ENCODE peak calls at places on chromosomes 2 and 18, in seven cellular contexts. O is cardiac fibroblast, H is choroid plexus epithelial cell, E is right lobe of liver, W is psoas muscle, L is BJ, V is PC-3. A is an unnamed sample.

GRCh38 chr2:61943251-61943650 is 37.8 kb downstream of the COMMD1 start:
- DNase-seq in L (no peak), H (no peak), V (peak), W (no peak), O (no peak), E (no peak), A (no peak)

GRCh38 chr2:23548143-23548769 is 163.3 kb downstream of the KLHL29 start:
- DNase-seq in H (peak), E (no peak), O (no peak), V (no peak), W (no peak), L (no peak), A (no peak)

GRCh38 chr2:65353927-65354326 is 78.5 kb downstream of the SPRED2 start:
- DNase-seq in E (no peak), L (no peak), H (no peak), W (no peak), V (no peak), O (no peak), A (no peak)

GRCh38 chr2:86393521-86394490 is 47.4 kb upstream of the KDM3A start:
- DNase-seq in L (no peak), W (no peak), H (peak), O (peak), E (no peak), V (peak), A (peak)

GRCh38 chr2:144357623-144358400 is 162.1 kb downstream of the ZEB2 start:
- DNase-seq in O (peak), L (peak), W (no peak), E (no peak), H (peak), V (peak), A (peak)

GRCh38 chr18:55353806-55354205 is 234.2 kb downstream of the TCF4 start:
- DNase-seq in O (no peak), L (no peak), W (no peak), E (no peak), H (no peak), V (no peak), A (no peak)

GRCh38 chr18:78803104-78803503 is 176.5 kb upstream of the SALL3 start:
- DNase-seq in L (no peak), W (no peak), O (no peak), E (no peak), H (no peak), V (no peak), A (no peak)

GRCh38 chr2:134268265-134268664 is 14.4 kb downstream of the MGAT5 start:
- DNase-seq in W (no peak), O (peak), E (no peak), L (no peak), V (peak), H (no peak), A (peak)

GRCh38 chr2:66575625-66576371 is 140.9 kb downstream of the MEIS1 start:
- DNase-seq in E (peak), H (peak), V (no peak), L (no peak), O (no peak), W (peak), A (no peak)

GRCh38 chr2:80186262-80186661 is 118.3 kb downstream of the LRRTM1 start:
- DNase-seq in E (no peak), L (no peak), H (no peak), V (no peak), W (no peak), O (no peak), A (no peak)

GRCh38 chr2:237414056-237414661 is at the start of gene COL6A3:
- DNase-seq in H (peak), L (peak), E (no peak), W (peak), O (peak), V (no peak), A (no peak)

GRCh38 chr2:150042844-150043503 is 444.5 kb downstream of the RND3 start:
- DNase-seq in V (peak), O (no peak), H (no peak), E (no peak), W (no peak), L (no peak), A (no peak)

GRCh38 chr2:193538061-193538460 is 1343.3 kb upstream of the TMEFF2 start:
- DNase-seq in H (no peak), O (no peak), L (no peak), W (no peak), V (no peak), E (no peak), A (no peak)

GRCh38 chr2:207202645-207203044 is 36.9 kb upstream of the KLF7 start:
- DNase-seq in O (peak), H (peak), E (no peak), W (no peak), L (no peak), V (peak), A (peak)

GRCh38 chr2:128645631-128646030 is 327.0 kb upstream of the HS6ST1 start:
- DNase-seq in O (no peak), L (no peak), H (no peak), W (no peak), E (no peak), V (no peak), A (no peak)

GRCh38 chr2:65514555-65515195 is 82.3 kb upstream of the SPRED2 start:
- DNase-seq in L (no peak), H (peak), W (no peak), O (no peak), V (no peak), E (no peak), A (no peak)

GRCh38 chr2:235746257-235746934 is 252.6 kb downstream of the AGAP1 start:
- DNase-seq in W (no peak), H (peak), O (peak), V (peak), E (no peak), L (no peak), A (peak)

GRCh38 chr2:37180640-37181039 is 7.8 kb downstream of the SULT6B1 start:
- DNase-seq in O (no peak), H (no peak), W (no peak), L (no peak), V (no peak), E (no peak), A (no peak)

GRCh38 chr18:49332679-49333078 is 127.8 kb downstream of the DYM start:
- DNase-seq in W (no peak), V (no peak), H (no peak), E (no peak), L (no peak), O (no peak), A (no peak)

GRCh38 chr2:231297108-231297908 is 98.2 kb upstream of the B3GNT7 start:
- DNase-seq in W (peak), O (peak), L (no peak), E (peak), V (peak), H (peak), A (no peak)

GRCh38 chr2:68368657-68369339 is 3.7 kb downstream of the PLEK start:
- DNase-seq in L (peak), E (no peak), O (peak), V (peak), W (no peak), H (peak), A (peak)

GRCh38 chr18:25231327-25231691 is 120.7 kb downstream of the ZNF521 start:
- DNase-seq in H (no peak), W (peak), L (no peak), O (no peak), V (no peak), E (no peak), A (no peak)

DNA sequence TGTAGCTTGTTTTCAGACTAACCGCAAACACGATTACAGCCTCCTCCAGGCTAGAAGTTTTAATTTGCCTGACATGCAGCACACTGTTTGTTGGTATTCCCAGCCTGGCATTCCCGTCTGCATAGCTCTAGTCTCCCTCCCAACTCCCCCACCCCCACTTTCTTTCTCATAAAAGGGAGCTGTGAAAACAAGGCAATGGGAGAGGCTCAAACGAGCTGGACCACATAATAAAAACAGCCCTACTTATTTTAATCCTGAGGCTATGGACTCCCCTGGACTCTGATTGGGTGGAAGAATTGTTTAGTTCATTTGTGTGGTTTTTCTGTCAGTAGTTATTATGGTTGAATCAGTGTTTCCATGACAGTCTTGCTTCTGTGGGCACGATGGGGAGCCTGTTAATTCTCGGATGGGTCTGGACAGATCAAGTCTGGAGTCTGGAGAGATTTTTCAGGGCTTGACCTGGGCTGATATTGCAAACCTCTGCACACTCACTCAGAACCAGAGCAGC is 1.2 kb downstream of the STON1 start:
- DNase-seq in H (peak), W (no peak), L (peak), O (peak), E (no peak), V (peak), A (peak)
- H3K4me3 ChIP-seq in H (peak), W (peak), L (peak), O (peak), E (peak), V (peak), A (peak)

DNA sequence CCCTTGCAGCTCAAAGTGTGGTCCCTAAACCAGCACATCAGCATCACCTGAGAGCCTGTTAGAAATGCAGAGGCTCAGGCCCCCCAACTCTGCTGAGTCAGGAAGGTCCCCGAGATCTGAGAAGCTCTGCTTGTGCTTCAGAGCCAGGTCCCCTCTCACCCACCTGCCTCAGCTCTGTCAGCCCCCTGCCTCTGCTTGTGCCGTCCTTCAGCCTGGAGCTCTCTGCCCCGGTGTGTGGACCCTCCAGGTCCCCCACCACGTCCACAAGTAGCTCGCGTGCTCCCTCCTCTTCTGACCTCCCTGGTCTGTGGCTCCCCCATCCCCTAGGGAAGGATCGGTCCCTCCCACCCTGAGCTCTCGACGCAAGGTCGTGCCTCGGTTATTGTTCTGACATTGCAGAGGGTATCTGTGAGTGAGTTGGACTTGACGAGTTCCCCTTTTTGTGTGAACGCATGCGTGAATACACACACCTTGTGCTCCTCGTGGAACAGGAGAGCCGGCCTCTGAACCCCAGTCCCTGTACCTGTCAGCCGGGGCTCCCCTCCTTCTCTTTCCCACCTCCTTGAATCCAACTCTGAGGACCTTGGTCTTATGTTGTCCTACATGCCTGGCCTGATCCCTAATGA is 75.5 kb upstream of the TAF1B start:
- DNase-seq in L (no peak), O (no peak), V (no peak), E (no peak), H (no peak), W (no peak), A (no peak)
- TF ChIP-seq CTCF in L (no peak), O (no peak), V (no peak), E (no peak), H (no peak), W (no peak), A (no peak)

GRCh38 chr18:3654442-3655253 is 204.7 kb downstream of the TGIF1 start:
- DNase-seq in O (no peak), W (no peak), L (no peak), E (no peak), V (no peak), H (no peak), A (no peak)

GRCh38 chr18:3653859-3654441 is 204.0 kb downstream of the TGIF1 start:
- DNase-seq in E (no peak), W (no peak), O (no peak), V (no peak), H (no peak), L (no peak), A (no peak)

GRCh38 chr18:3651266-3651665 is 201.3 kb downstream of the TGIF1 start:
- DNase-seq in L (no peak), W (no peak), E (no peak), V (no peak), H (no peak), O (no peak), A (no peak)

GRCh38 chr18:3653263-3653858 is 203.4 kb downstream of the TGIF1 start:
- DNase-seq in H (no peak), L (no peak), W (no peak), V (no peak), O (no peak), E (no peak), A (no peak)

DNA sequence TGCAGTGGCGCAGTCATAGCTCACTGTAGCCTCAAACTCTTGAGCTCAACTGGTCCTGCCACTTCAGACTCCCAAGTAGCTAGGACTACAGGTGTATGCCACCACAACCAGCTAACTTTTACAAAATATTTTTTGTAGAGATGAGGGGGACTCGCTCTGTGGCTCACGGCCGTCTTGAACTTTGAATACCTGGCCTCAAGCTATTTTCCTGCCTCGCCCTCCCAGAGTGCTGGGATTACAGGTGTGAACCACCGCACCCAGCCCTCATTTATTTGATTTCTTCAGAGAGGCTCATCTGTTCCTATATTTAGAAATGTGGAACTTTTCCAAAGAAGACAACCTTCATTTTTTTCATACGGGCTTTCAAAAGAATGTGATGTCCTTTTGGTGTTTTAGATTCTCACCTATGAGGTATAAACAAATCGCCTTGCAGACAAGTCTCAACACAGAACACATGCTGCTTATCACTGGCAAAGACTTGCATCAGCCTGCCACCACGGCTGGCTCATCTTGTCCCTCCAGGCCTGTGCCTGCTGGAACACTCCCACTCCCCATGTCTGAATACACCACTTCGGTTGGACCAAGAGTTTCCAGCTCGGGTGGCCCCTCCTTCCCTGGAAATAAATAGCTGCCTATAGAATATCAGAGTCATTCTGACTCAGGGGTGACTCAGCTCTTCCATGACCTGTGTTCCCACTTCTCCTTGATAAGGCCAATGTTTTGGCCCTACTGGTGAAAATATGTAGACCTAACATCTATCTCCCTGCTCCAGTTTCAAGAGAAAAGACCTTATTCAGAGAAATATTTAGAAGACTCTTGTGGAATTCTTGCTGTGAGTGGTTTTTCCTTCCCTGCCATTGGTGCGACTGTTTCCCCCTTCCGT is 202.6 kb downstream of the TGIF1 start:
- DNase-seq in H (peak), L (peak), O (peak), W (no peak), V (peak), E (peak), A (peak)
- H3K4me3 ChIP-seq in H (no peak), L (no peak), O (peak), W (no peak), V (no peak), E (no peak), A (no peak)

DNA sequence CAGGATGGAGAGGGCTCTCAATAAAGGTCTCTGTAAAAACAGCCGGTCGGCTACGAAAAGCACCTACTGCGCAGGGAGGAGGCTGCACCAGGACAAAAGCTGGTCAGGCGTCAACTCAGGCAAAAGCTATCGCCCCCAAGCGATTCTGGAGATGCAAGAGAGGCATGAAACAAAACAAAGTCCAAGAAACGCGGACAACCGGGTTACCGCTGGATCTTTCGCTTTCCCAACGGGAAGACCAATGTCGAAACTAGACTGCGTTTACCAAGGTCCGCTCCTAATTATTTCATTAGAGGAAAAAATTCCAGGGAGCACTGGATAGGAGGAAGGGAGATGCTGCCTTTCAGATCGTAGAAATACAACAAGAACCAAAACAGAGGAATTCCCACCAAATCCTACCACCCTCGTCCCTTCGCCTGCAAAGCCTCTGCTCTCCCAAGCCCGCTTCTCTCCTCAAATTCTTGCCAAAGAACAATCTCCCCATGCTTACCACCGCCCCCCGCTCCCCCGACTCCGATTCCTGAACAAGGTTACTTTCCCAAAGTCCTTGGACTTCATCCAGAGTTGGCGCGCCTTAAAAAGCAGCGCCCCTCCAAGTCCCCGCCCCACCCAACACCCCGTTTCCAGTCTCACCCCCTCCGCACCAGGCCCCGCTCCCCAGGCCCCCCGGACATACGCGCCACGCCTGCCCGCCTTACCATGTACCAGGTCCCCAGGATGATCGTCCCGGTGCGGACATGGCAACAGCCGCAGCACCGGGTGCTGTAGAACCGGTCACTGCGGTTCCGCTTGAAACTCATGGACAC is 513 bp downstream of the LAPTM4A start:
- DNase-seq in V (peak), W (peak), E (peak), L (no peak), O (peak), H (peak), A (no peak)
- TF ChIP-seq CTCF in V (peak), W (no peak), E (peak), L (peak), O (no peak), H (peak), A (peak)

GRCh38 chr2:72826156-72826477 is 284 bp upstream of the EXOC6B start:
- DNase-seq in H (no peak), O (no peak), L (no peak), V (no peak), E (no peak), W (no peak), A (no peak)
- H3K4me3 ChIP-seq in H (no peak), O (peak), L (peak), V (peak), E (no peak), W (peak), A (peak)

DNA sequence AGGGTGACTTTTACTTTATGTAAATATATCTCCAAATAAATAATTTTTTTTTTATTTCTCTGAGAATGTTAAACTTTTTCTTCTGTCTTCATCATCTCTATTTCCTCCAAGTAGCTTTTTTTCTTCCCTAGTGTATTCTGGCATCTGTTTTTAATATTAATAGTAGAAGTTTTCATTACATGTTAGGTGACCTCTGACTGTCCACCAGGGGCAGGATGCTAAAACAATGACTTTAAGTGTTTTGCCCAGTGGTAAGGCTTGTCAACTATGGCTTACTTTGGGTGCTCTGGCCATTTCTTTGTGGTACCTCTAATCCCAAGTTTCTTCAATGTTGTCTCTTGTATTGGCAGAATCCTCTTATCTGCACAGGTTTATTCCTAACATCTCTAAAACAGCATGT is 127.1 kb downstream of the SRBD1 start:
- DNase-seq in H (peak), W (no peak), E (no peak), V (peak), O (peak), L (no peak), A (no peak)
- TF ChIP-seq CTCF in H (peak), W (peak), E (no peak), V (peak), O (peak), L (peak), A (peak)